ENCODE peak calls at places on chromosomes 3 and 15, in ten cellular contexts. V is H1, W is endothelial cell of umbilical vein, G is transverse colon, L is spleen, O is GM12891, P is Panc1, K is GM23338, C is sigmoid colon, N is HCT116. Q is an unnamed sample.

GRCh38 chr15:57272770-57273357 is 103.4 kb upstream of the CGNL1 start:
- DNase-seq in C (no peak), W (no peak), P (no peak), N (no peak), K (no peak), G (no peak), O (no peak), V (no peak), L (no peak), Q (no peak)

GRCh38 chr3:160999268-160999667 is 105.9 kb downstream of the B3GALNT1 start:
- DNase-seq in K (peak; percentile 9), V (no peak), N (no peak), G (no peak), P (no peak), C (no peak), O (no peak), L (no peak), W (no peak), Q (no peak)

GRCh38 chr3:159904911-159905310 is 83.7 kb upstream of the IL12A start:
- DNase-seq in G (no peak), C (no peak), L (no peak), W (no peak), O (no peak), N (no peak), P (no peak), K (no peak), V (no peak), Q (no peak)

GRCh38 chr3:37028329-37028728 is 35.0 kb downstream of the MLH1 start:
- DNase-seq in V (no peak), N (no peak), K (no peak), W (peak; percentile 18), P (no peak), C (no peak), O (no peak), L (no peak), G (no peak), Q (no peak)

GRCh38 chr3:183502237-183502636 is 53.3 kb downstream of the KLHL6 start:
- DNase-seq in C (no peak), K (no peak), L (no peak), V (no peak), N (no peak), O (no peak), P (no peak), G (no peak), W (no peak), Q (no peak)

GRCh38 chr15:60162251-60162650 is 158.1 kb downstream of the FOXB1 start:
- DNase-seq in L (no peak), W (no peak), K (no peak), V (no peak), N (no peak), P (no peak), O (no peak), C (no peak), G (no peak), Q (no peak)

GRCh38 chr3:43153189-43154083 is 47.6 kb upstream of the POMGNT2 start:
- DNase-seq in W (no peak), O (no peak), K (peak; percentile 16), C (peak; percentile 89), G (peak; percentile 48), L (no peak), N (no peak), P (no peak), V (no peak), Q (peak; percentile 85)

GRCh38 chr3:109685084-109686079 is 348.0 kb upstream of the DPPA4 start:
- DNase-seq in W (no peak), K (no peak), C (peak; percentile 94), V (no peak), O (no peak), G (peak; percentile 43), N (peak; percentile 93), L (no peak), P (peak; percentile 46), Q (no peak)

GRCh38 chr3:129482721-129483120 is 42.7 kb downstream of the IFT122 start:
- DNase-seq in W (no peak), G (no peak), K (peak; percentile 67), P (no peak), V (no peak), L (no peak), C (no peak), O (no peak), N (no peak), Q (no peak)

GRCh38 chr3:14425574-14426304 is 23.3 kb downstream of the SLC6A6 start:
- DNase-seq in K (no peak), N (no peak), P (no peak), W (no peak), G (peak; percentile 60), V (no peak), O (no peak), C (no peak), L (peak; percentile 92), Q (no peak)

GRCh38 chr3:64815195-64815627 is 127.4 kb upstream of the ADAMTS9 start:
- DNase-seq in K (no peak), V (no peak), P (no peak), L (no peak), C (no peak), W (no peak), N (no peak), O (no peak), G (no peak), Q (no peak)

GRCh38 chr3:96865605-96866004 is 51.2 kb downstream of the EPHA6 start:
- DNase-seq in N (no peak), V (no peak), P (no peak), G (no peak), W (no peak), C (no peak), O (no peak), L (no peak), K (no peak), Q (no peak)

DNA sequence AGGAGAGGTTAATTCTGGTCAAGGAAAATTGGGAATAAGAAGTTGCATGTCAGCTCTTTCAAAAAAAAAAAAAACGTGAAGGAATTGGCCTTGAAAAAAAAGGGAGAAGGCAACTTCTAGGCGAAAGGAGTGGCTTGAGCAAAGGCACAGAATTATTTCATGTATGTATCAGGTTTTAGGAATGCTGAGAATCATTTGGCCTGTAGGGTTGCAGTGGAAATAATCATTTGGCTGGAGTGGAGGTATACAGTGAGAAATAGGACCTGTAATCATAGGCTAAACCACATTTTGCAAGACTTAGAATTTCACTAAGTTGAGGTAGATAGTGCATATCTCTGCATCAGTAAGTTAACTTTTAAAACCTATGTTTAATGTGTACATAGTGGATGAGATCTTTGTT is 54.9 kb downstream of the EPHA6 start:
- DNase-seq in C (no peak), G (no peak), L (no peak), V (no peak), P (no peak), K (no peak), N (no peak), O (no peak), W (no peak), Q (no peak)
- TF ChIP-seq POLR2AphosphoS5 in C (no peak), G (no peak), L (no peak), V (no peak), P (no peak), K (no peak), N (no peak), O (no peak), W (no peak), Q (no peak)

GRCh38 chr15:100284701-100285100 is 57.1 kb downstream of the ADAMTS17 start:
- DNase-seq in N (no peak), P (no peak), L (no peak), K (no peak), C (peak; percentile 90), V (no peak), W (no peak), G (peak; percentile 36), O (no peak), Q (no peak)
- TF ChIP-seq POLR2AphosphoS5 in N (no peak), P (no peak), L (no peak), K (no peak), C (peak; percentile 12), V (no peak), W (no peak), G (peak; percentile 56), O (no peak), Q (no peak)

DNA sequence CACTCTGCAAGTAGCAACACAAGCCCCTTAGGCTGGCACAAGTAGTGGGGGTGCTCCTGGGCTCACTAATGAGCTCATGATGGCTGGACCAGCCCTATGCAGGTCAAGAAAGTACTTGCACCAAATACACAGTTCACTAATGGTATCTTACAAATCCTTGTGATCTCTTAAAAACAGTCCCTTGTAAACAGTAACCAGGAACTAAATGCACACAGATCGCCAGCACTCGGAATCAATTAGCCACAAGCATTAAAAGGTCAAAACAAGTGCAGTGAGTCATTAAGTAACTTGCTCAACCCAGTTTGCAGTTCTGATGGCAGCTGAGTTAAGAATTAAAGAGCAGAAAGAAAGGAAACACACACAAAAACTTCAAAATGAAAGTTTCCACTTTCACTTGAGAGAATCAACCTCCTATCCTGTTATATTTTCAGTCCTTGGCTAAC is 43.2 kb downstream of the ARHGEF3 start:
- DNase-seq in N (peak; percentile 66), K (no peak), C (no peak), V (no peak), O (peak; percentile 42), W (peak; percentile 87), P (no peak), G (no peak), L (no peak), Q (no peak)
- TF ChIP-seq POLR2AphosphoS5 in N (peak; percentile 23), K (no peak), C (peak; percentile 31), V (no peak), O (no peak), W (no peak), P (no peak), G (no peak), L (no peak), Q (peak; percentile 56)

GRCh38 chr15:85500060-85500708 is 119.8 kb downstream of the AKAP13 start:
- DNase-seq in W (no peak), O (no peak), V (no peak), N (no peak), L (no peak), G (no peak), K (no peak), P (no peak), C (no peak), Q (no peak)

GRCh38 chr15:85500729-85501128 is 120.3 kb downstream of the AKAP13 start:
- DNase-seq in P (no peak), K (no peak), G (no peak), W (peak; percentile 41), V (no peak), C (no peak), O (no peak), L (no peak), N (no peak), Q (no peak)

GRCh38 chr15:85498471-85498870 is 118.1 kb downstream of the AKAP13 start:
- DNase-seq in V (no peak), C (no peak), N (no peak), O (no peak), P (no peak), W (no peak), K (no peak), G (no peak), L (no peak), Q (no peak)

GRCh38 chr15:85501574-85501973 is 121.2 kb downstream of the AKAP13 start:
- DNase-seq in V (no peak), L (no peak), W (no peak), O (no peak), P (no peak), C (no peak), N (no peak), G (no peak), K (no peak), Q (no peak)

DNA sequence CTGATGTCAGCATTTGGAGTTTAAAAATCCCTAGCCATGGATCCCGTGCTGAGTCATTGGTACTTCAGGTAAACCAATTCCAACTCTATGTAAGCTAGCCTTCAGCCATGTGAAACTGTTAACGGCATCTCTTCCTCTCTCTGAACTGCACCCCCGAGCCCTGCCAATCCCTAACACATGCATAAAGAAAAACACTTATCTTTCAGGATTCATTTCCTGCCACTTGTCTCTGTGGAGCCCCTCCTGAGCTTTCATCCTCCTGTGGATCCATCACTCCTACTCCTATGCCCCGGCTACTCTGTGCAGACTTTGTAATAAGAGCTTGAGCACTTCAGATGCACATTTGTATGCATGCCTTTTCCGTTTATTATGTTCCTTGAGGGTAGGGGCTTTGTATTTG is 119.1 kb downstream of the AKAP13 start:
- DNase-seq in V (no peak), C (no peak), N (no peak), W (no peak), K (no peak), O (no peak), P (no peak), L (no peak), G (no peak), Q (no peak)
- TF ChIP-seq POLR2AphosphoS5 in V (no peak), C (no peak), N (no peak), W (no peak), K (no peak), O (no peak), P (no peak), L (no peak), G (no peak), Q (no peak)